ENCODE peak calls at places on chromosomes 3 and 15, in six cellular contexts. E, M, X, R, W and C are unnamed samples.
A peak's percentile ranks its signal among the peaks of the same experiment; 100 is the strongest.

GRCh38 chr15:42457445-42458442 is 33.2 kb downstream of the ZNF106 start:
- DNase-seq in E (peak; percentile 90), M (peak; percentile 92), X (peak; percentile 25), R (peak; percentile 81), W (peak; percentile 43), C (peak; percentile 92)

GRCh38 chr15:71357357-71357756 is 242.1 kb downstream of the THSD4 start:
- DNase-seq in E (no peak), M (no peak), X (peak; percentile 39), R (no peak), W (no peak), C (no peak)

GRCh38 chr3:39349080-39349479 is 19.6 kb downstream of the CCR8 start:
- DNase-seq in E (no peak), M (no peak), X (no peak), R (no peak), W (no peak), C (no peak)

GRCh38 chr3:72579191-72579580 is 269.1 kb downstream of the SHQ1 start:
- DNase-seq in E (no peak), M (no peak), X (no peak), R (no peak), W (no peak), C (no peak)

GRCh38 chr3:120198305-120198878 is 86.6 kb downstream of the GPR156 start:
- DNase-seq in E (no peak), M (no peak), X (no peak), R (no peak), W (peak; percentile 74), C (no peak)

GRCh38 chr15:85545757-85546156 is 165.4 kb downstream of the AKAP13 start:
- DNase-seq in E (no peak), M (no peak), X (no peak), R (no peak), W (no peak), C (no peak)

GRCh38 chr3:49713336-49714105 is 6.0 kb downstream of the AMIGO3 start:
- DNase-seq in E (no peak), M (no peak), X (no peak), R (no peak), W (no peak), C (no peak)

GRCh38 chr3:95277614-95278013 is 1214.8 kb downstream of the NSUN3 start:
- DNase-seq in E (no peak), M (no peak), X (no peak), R (no peak), W (no peak), C (no peak)

GRCh38 chr3:42262525-42262924 is 3.5 kb downstream of the CCK start:
- DNase-seq in E (no peak), M (peak; percentile 61), X (no peak), R (peak; percentile 61), W (peak; percentile 91), C (no peak)

GRCh38 chr3:112633191-112633590 is 7.8 kb downstream of the CCDC80 start:
- DNase-seq in E (no peak), M (no peak), X (no peak), R (no peak), W (peak; percentile 22), C (no peak)

GRCh38 chr15:92883643-92884458 is 16.3 kb upstream of the CHD2 start:
- DNase-seq in E (no peak), M (no peak), X (no peak), R (no peak), W (peak; percentile 37), C (no peak)

GRCh38 chr15:95930659-95931375 is 399.7 kb upstream of the NR2F2 start:
- DNase-seq in E (no peak), M (no peak), X (no peak), R (no peak), W (no peak), C (no peak)

GRCh38 chr15:73388256-73388781 is 19.6 kb upstream of the HCN4 start:
- DNase-seq in E (peak; percentile 61), M (peak; percentile 20), X (no peak), R (no peak), W (peak; percentile 81), C (peak; percentile 14)

GRCh38 chr15:87949934-87950298 is 306.6 kb downstream of the NTRK3 start:
- DNase-seq in E (no peak), M (no peak), X (no peak), R (no peak), W (no peak), C (no peak)

GRCh38 chr15:57792729-57793449 is 86.4 kb downstream of the POLR2M start:
- DNase-seq in E (no peak), M (no peak), X (peak; percentile 43), R (no peak), W (peak; percentile 16), C (no peak)

GRCh38 chr15:91047545-91048199 is 25.3 kb upstream of the VPS33B start:
- DNase-seq in E (no peak), M (no peak), X (no peak), R (no peak), W (peak; percentile 6), C (peak; percentile 10)

GRCh38 chr15:61195116-61196002 is 33.7 kb downstream of the RORA start:
- DNase-seq in E (no peak), M (no peak), X (no peak), R (peak; percentile 4), W (peak; percentile 56), C (peak; percentile 48)

GRCh38 chr15:63888146-63888545 is 54.4 kb upstream of the HERC1 start:
- DNase-seq in E (peak; percentile 20), M (no peak), X (no peak), R (no peak), W (no peak), C (no peak)

GRCh38 chr3:13808576-13808975 is 71.3 kb downstream of the WNT7A start:
- DNase-seq in E (no peak), M (no peak), X (no peak), R (no peak), W (no peak), C (no peak)

GRCh38 chr3:40766396-40766795 is 241.6 kb downstream of the ZNF621 start:
- DNase-seq in E (no peak), M (no peak), X (no peak), R (no peak), W (no peak), C (no peak)

GRCh38 chr3:102178817-102179216 is 256.0 kb upstream of the ZPLD1 start:
- DNase-seq in E (no peak), M (no peak), X (no peak), R (no peak), W (peak; percentile 57), C (no peak)

GRCh38 chr3:145721815-145722214 is 439.2 kb downstream of the PLOD2 start:
- DNase-seq in E (no peak), M (no peak), X (no peak), R (no peak), W (no peak), C (no peak)

GRCh38 chr15:77538793-77539487 is 93.8 kb downstream of the LINGO1 start:
- DNase-seq in E (no peak), M (no peak), X (peak; percentile 73), R (no peak), W (no peak), C (no peak)